ENCODE peak calls at places on chromosomes 1 and 21, in five cellular contexts. Q is cardiac muscle cell, J is pancreas, S is PC-9, Y is Peyer's patch. H is an unnamed sample.

GRCh38 chr1:203127672-203128611 is at the start of gene ADORA1:
- DNase-seq in Q (peak; percentile 91), J (peak; percentile 63), S (peak; percentile 52), Y (no peak), H (peak; percentile 87)

GRCh38 chr1:62621907-62622306 is 24.6 kb downstream of the ANGPTL3 start:
- DNase-seq in Q (no peak), J (no peak), S (peak; percentile 85), Y (no peak), H (peak; percentile 91)

GRCh38 chr1:114750780-114751179 is 7.0 kb downstream of the CSDE1 start:
- DNase-seq in Q (no peak), J (no peak), S (no peak), Y (no peak), H (no peak)

GRCh38 chr21:41251961-41252642 is 64.5 kb upstream of the FAM3B start:
- DNase-seq in Q (no peak), J (no peak), S (no peak), Y (no peak), H (no peak)

GRCh38 chr1:99600782-99601181 is 45.1 kb upstream of the PALMD start:
- DNase-seq in Q (no peak), J (no peak), S (no peak), Y (no peak), H (no peak)

GRCh38 chr1:109762039-109762585 is 1.6 kb downstream of the EPS8L3 start:
- DNase-seq in Q (no peak), J (no peak), S (no peak), Y (no peak), H (no peak)

GRCh38 chr1:92886886-92887419 is 55.1 kb downstream of the RPL5 start:
- DNase-seq in Q (no peak), J (peak; percentile 77), S (no peak), Y (no peak), H (no peak)

GRCh38 chr1:205301220-205301821 is 20.2 kb downstream of the NUAK2 start:
- DNase-seq in Q (peak; percentile 86), J (peak; percentile 98), S (peak; percentile 78), Y (peak; percentile 78), H (peak; percentile 91)

GRCh38 chr21:41903559-41904351 is 24.6 kb upstream of the PRDM15 start:
- DNase-seq in Q (no peak), J (no peak), S (no peak), Y (no peak), H (no peak)

GRCh38 chr1:225767591-225768540 is 9.8 kb upstream of the SRP9 start:
- DNase-seq in Q (no peak), J (peak; percentile 80), S (peak; percentile 83), Y (peak; percentile 25), H (peak; percentile 73)

GRCh38 chr1:222653178-222653827 is 35.4 kb downstream of the MIA3 start:
- DNase-seq in Q (no peak), J (no peak), S (no peak), Y (no peak), H (no peak)

GRCh38 chr1:222657899-222658298 is 40.0 kb downstream of the MIA3 start:
- DNase-seq in Q (no peak), J (no peak), S (no peak), Y (no peak), H (no peak)

GRCh38 chr1:222652676-222653075 is 34.8 kb downstream of the MIA3 start:
- DNase-seq in Q (no peak), J (no peak), S (no peak), Y (no peak), H (no peak)

GRCh38 chr1:222654849-222655248 is 37.0 kb downstream of the MIA3 start:
- DNase-seq in Q (no peak), J (no peak), S (no peak), Y (peak; percentile 73), H (no peak)
- TF ChIP-seq CTCF in Q (peak; percentile 3), J (no peak), S (no peak), Y (peak; percentile 10), H (no peak)

DNA sequence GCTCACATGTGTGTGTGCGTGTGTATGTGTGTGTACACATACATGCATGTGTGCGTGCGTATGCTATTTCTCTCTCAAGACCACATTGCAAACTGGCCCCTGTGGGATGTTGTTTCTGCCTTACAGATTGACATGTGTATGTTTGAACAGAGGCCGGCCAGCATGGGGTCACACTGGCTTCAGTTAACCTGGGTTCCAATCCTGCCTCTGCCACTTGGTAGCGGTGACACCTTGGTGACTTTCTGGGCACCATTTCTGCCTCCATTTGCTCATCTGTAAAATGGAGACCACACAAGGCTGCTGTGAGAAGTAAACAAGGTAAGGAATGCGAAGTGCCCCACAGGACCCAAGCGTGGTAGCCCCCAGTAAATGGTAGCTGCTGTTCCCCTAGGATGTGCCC is 51.7 kb downstream of the TCP10L start:
- DNase-seq in Q (no peak), J (no peak), S (no peak), Y (no peak), H (no peak)
- TF ChIP-seq CTCF in Q (no peak), J (no peak), S (no peak), Y (no peak), H (no peak)

DNA sequence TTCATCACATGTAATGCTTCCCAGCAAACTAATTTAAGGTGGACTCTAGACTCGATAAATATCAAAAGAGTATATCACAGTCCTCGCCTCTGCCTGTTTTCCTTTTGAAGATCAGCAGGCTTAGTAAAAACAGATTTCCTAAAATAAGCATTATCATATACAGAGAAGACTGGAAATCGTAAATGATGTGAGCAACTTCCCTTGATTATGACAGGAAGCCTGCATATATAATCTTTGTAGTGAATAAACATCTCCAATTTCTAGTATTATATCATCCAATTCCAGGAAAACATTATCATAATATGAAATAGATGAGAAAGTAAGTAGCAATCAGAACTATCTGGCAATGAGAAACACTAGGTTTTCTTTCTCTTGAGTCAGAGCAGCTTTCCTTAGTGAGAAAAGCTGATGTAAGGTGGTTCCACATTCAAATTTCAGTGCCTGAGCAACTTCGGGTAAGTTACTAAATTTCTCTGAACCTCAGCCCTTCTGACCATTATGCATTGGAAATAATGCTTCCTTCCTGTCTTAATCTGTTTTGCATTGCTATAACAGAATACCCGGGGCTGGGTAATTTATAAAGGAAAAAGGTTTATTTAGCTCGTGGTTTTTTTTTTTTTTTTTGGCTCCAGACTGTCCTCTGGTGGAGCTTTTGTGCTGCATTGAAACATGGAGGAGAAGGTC is 12.6 kb upstream of the POU2F1 start:
- DNase-seq in Q (no peak), J (no peak), S (no peak), Y (no peak), H (no peak)
- TF ChIP-seq CTCF in Q (peak; percentile 22), J (no peak), S (peak; percentile 46), Y (peak; percentile 4), H (peak; percentile 17)

DNA sequence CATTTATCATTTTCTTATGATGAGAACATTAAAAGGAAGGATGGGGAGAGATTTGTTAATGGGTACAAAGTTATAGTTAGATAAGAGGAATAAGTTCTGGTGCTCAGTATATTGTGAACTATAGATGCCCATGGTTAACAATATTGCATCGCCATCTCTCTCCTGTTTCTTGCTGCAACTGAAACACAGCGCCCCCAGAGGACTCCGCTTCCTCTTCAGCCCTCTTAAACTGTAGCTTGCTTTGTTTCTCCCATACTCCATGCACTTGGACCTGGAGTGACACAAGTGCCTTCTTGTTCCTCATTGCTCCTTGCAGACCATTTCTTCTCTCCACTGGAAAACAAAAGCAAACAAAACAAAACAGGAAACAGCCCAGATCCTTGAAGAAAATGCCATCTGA is 70.1 kb upstream of the NTPCR start:
- DNase-seq in Q (peak; percentile 69), J (no peak), S (no peak), Y (no peak), H (peak; percentile 69)
- TF ChIP-seq CTCF in Q (peak; percentile 70), J (peak; percentile 20), S (peak; percentile 69), Y (peak; percentile 69), H (peak; percentile 60)

GRCh38 chr1:68481041-68481440 is 15.8 kb downstream of the DEPDC1 start:
- DNase-seq in Q (no peak), J (no peak), S (no peak), Y (no peak), H (no peak)

GRCh38 chr1:68484618-68485017 is 12.3 kb downstream of the DEPDC1 start:
- DNase-seq in Q (no peak), J (no peak), S (no peak), Y (no peak), H (no peak)

GRCh38 chr1:68490046-68490651 is 6.7 kb downstream of the DEPDC1 start:
- DNase-seq in Q (no peak), J (no peak), S (no peak), Y (no peak), H (no peak)

GRCh38 chr1:68485431-68486022 is 11.4 kb downstream of the DEPDC1 start:
- DNase-seq in Q (no peak), J (no peak), S (no peak), Y (no peak), H (no peak)
- TF ChIP-seq CTCF in Q (no peak), J (no peak), S (peak; percentile 35), Y (no peak), H (no peak)

DNA sequence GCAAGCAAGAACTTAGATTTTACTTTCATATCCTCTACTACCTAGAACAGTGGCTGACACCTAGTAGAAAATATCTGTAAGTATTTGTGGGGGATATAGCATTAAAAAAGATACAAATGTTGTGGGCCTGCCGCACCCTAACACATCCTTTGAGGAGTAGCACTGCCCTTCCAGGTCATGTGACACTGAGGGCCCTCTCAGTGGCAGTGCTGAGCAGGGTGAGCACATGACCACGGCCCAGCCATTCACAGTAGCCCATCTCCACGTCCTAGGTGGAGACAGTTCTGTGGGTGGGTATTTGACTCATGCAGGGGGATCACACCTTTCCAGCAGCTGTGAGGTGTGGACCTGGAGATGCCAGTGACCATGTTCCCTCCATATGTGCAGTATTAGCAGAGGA is 108.9 kb downstream of the OMA1 start:
- DNase-seq in Q (no peak), J (no peak), S (no peak), Y (no peak), H (no peak)
- TF ChIP-seq CTCF in Q (no peak), J (no peak), S (no peak), Y (no peak), H (no peak)

GRCh38 chr1:46034601-46035516 is 97.6 kb downstream of the PIK3R3 start:
- DNase-seq in Q (no peak), J (no peak), S (no peak), Y (no peak), H (no peak)
- TF ChIP-seq CTCF in Q (no peak), J (no peak), S (no peak), Y (no peak), H (no peak)

DNA sequence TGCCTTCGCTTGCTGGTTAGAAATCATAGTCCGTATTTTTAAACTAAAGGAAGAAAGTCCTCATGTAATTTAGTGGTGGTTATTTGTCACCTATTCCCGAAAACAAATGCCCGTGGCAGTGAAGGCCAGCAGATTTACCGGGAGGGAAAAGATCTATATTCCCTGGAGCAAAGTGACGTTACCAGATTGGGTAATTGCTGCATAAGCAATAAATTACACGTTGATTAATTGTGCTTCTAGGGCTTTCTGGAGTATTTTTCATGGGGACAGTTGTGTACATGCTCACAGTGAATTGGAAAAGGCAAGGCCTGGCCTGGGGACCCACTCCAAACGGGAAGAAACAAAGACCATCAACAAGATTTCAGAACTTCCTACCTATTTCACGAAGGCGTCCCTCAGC is 298.6 kb downstream of the NPHP4 start:
- DNase-seq in Q (no peak), J (no peak), S (no peak), Y (no peak), H (no peak)
- TF ChIP-seq CTCF in Q (no peak), J (no peak), S (no peak), Y (no peak), H (no peak)

H was measured in MCF 10A.